ENCODE peak calls at places on chromosomes 6 and 20, in eight cellular contexts. D is ovary, U is left lung, H is tibial artery, L is Panc1, F is BJ, W is prostate gland, Q is GM06990. X is an unnamed sample.

GRCh38 chr20:31945790-31946189 is 6.1 kb downstream of the PDRG1 start:
- DNase-seq in Q (no peak), D (peak; percentile 19), W (no peak), L (no peak), H (no peak), U (no peak), F (no peak), X (peak; percentile 72)

GRCh38 chr6:169665289-169665688 is 36.5 kb downstream of the WDR27 start:
- DNase-seq in D (no peak), F (no peak), H (no peak), L (no peak), Q (no peak), W (no peak), U (no peak), X (no peak)

GRCh38 chr20:38897267-38897666 is 28.9 kb upstream of the FAM83D start:
- DNase-seq in W (no peak), H (no peak), U (no peak), F (no peak), D (no peak), Q (no peak), L (no peak), X (no peak)

GRCh38 chr20:6519556-6519955 is 247.9 kb upstream of the BMP2 start:
- DNase-seq in F (no peak), Q (no peak), D (no peak), W (no peak), L (no peak), U (no peak), H (no peak), X (peak; percentile 76)

GRCh38 chr20:10715035-10715434 is 41.2 kb upstream of the JAG1 start:
- DNase-seq in U (no peak), W (no peak), Q (no peak), H (no peak), L (no peak), D (no peak), F (no peak), X (peak; percentile 18)

GRCh38 chr6:3844097-3844463 is 5.1 kb upstream of the FAM50B start:
- DNase-seq in U (no peak), L (no peak), F (peak; percentile 47), H (no peak), Q (no peak), D (no peak), W (no peak), X (no peak)

GRCh38 chr6:170279977-170280688 is 10.7 kb downstream of the DLL1 start:
- DNase-seq in H (no peak), Q (peak; percentile 81), L (peak; percentile 33), W (no peak), F (no peak), D (peak; percentile 82), U (peak; percentile 88), X (no peak)

GRCh38 chr20:59676877-59677140 is 72.5 kb downstream of the PHACTR3 start:
- DNase-seq in Q (no peak), D (no peak), U (no peak), H (no peak), F (no peak), L (no peak), W (no peak), X (no peak)

GRCh38 chr20:25233016-25233772 is 14.7 kb upstream of the PYGB start:
- DNase-seq in D (peak; percentile 41), F (no peak), L (peak; percentile 75), W (peak; percentile 96), H (peak; percentile 76), U (no peak), Q (no peak), X (peak; percentile 83)

GRCh38 chr20:56285496-56285895 is 37.0 kb downstream of the MC3R start:
- DNase-seq in F (no peak), Q (no peak), D (no peak), H (no peak), W (no peak), L (no peak), U (no peak), X (no peak)

GRCh38 chr6:170008386-170008785 is 257.0 kb downstream of the ERMARD start:
- DNase-seq in Q (no peak), H (no peak), L (no peak), U (peak; percentile 31), W (no peak), D (no peak), F (no peak), X (no peak)

GRCh38 chr6:322205-322930 is 30.1 kb downstream of the DUSP22 start:
- DNase-seq in W (no peak), L (peak; percentile 10), U (no peak), F (no peak), D (no peak), Q (no peak), H (no peak), X (no peak)

GRCh38 chr6:34362909-34363713 is 29.4 kb downstream of the NUDT3 start:
- DNase-seq in Q (peak; percentile 18), L (no peak), F (no peak), W (no peak), U (no peak), D (no peak), H (no peak), X (no peak)
- H3K4me3 ChIP-seq in Q (peak overlapping the region; percentile 13), L (no peak overlapping the region), F (no peak overlapping the region), W (no peak overlapping the region), U (no peak overlapping the region), D (no peak overlapping the region), H (no peak overlapping the region), X (no peak overlapping the region)

DNA sequence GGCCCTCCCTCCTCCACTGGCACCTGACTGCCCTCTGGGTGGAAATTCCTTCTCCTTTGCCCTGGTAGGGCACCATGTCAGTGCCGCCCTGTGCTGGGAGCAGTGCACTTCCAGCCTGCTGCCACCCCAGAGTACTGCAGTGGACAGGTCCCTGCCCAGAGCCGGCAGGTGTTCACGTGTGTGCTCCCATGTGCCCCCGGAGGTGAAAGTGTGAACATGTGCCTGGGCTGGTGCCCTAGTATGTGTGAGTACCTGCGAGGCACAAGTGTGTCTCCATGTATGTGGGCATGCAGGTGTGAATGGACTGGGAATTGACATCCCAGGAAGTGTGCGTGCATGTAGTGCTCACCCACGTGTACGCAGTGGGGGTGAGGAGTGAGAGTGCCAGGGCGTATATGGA is 29.4 kb downstream of the SDCBP2 start:
- DNase-seq in Q (no peak), W (no peak), U (no peak), H (no peak), F (no peak), L (no peak), D (no peak), X (no peak)
- TF ChIP-seq CTCF in Q (peak; percentile 45), W (no peak), U (peak; percentile 21), H (no peak), F (no peak), L (no peak), D (no peak), X (peak; percentile 14)

GRCh38 chr20:48636301-48636700 is 191.5 kb downstream of the PREX1 start:
- DNase-seq in F (no peak), Q (no peak), D (no peak), H (no peak), L (no peak), U (peak; percentile 82), W (no peak), X (no peak)
- H3K4me3 ChIP-seq in F (no peak overlapping the region), Q (no peak overlapping the region), D (no peak overlapping the region), H (no peak overlapping the region), L (no peak overlapping the region), U (no peak overlapping the region), W (no peak overlapping the region), X (no peak overlapping the region)

DNA sequence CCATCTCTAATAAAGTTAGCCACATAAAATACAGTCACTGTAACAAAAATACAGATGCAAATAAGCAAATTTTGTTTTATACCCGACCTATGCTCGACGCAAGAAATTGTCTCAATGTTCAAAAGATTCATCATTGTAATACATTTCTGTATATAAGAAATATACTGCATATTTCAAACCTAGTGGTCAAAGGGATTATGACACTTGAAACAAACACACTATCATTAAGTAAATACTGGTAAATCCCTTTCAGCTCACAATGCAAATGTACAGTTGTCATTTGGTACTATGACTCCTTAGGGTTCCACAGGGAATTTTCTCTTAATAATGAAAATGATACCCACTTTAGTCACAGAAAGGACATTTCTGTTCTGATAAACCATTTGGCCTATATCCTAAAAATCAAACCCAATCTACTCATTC is 2.2 kb downstream of the HIVEP2 start:
- DNase-seq in Q (no peak), U (no peak), L (no peak), W (no peak), F (no peak), H (no peak), D (no peak), X (no peak)
- TF ChIP-seq CTCF in Q (peak; percentile 38), U (peak; percentile 46), L (peak; percentile 49), W (peak; percentile 60), F (peak; percentile 42), H (peak; percentile 46), D (no peak), X (no peak)

GRCh38 chr20:33687370-33687915 is 1.3 kb upstream of the E2F1 start:
- DNase-seq in L (no peak), H (no peak), D (no peak), F (no peak), W (no peak), U (no peak), Q (no peak), X (no peak)

GRCh38 chr20:33688938-33689424 is 2.8 kb upstream of the E2F1 start:
- DNase-seq in D (no peak), H (no peak), L (no peak), U (no peak), F (no peak), W (no peak), Q (no peak), X (no peak)

GRCh38 chr20:33687993-33688937 is 2.1 kb upstream of the E2F1 start:
- DNase-seq in L (no peak), Q (no peak), D (no peak), U (no peak), F (no peak), W (no peak), H (no peak), X (no peak)

GRCh38 chr20:33689493-33689892 is 3.3 kb upstream of the E2F1 start:
- DNase-seq in U (no peak), F (no peak), Q (no peak), L (no peak), D (no peak), H (no peak), W (no peak), X (no peak)

DNA sequence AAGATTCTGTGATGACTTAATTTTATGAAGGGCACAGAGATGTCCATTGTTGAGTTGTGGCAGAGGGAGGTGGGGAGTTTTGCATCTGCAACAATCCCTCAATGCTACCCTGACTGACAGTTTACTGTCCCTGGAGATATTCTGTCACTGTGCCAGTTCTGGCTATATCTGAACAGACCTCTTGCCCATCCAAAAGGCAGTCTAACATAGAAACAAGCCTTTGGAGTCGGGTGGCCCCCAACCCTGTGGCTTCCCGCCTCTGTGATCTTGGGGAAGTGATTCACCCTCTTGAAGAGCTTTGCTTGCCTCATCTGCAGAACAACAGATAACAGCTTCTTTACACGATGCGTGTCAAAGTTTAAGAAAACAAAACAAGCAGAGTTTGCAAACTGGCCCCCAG is 3.8 kb upstream of the E2F1 start:
- DNase-seq in U (no peak), L (no peak), F (no peak), W (no peak), D (peak; percentile 56), H (no peak), Q (no peak), X (no peak)
- H3K4me3 ChIP-seq in U (no peak overlapping the region), L (no peak overlapping the region), F (no peak overlapping the region), W (no peak overlapping the region), D (no peak overlapping the region), H (no peak overlapping the region), Q (no peak overlapping the region), X (no peak overlapping the region)

X was measured in astrocyte of the cerebellum.